ENCODE peak calls at places on chromosomes 6 and 20, in seven cellular contexts. M is tibial nerve; E is adrenal gland; H is effector memory CD4-positive, alpha-beta T cell; J is naive thymus-derived CD4-positive, alpha-beta T cell; G is lower lobe of right lung; R is CD4-positive, alpha-beta memory T cell. U is an unnamed sample. For H3K4me1 and H3K36me3, the result is how much of the 10 kb centered on the place peaks cover.

GRCh38 chr6:124066995-124067552 is 263.4 kb downstream of the NKAIN2 start:
- DNase-seq in M (no peak), E (no peak), H (no peak), J (no peak), G (no peak), R (no peak), U (no peak)

GRCh38 chr20:34180460-34181108 is 60.6 kb upstream of the ASIP start:
- DNase-seq in M (no peak), E (no peak), H (no peak), J (no peak), G (no peak), R (no peak), U (no peak)

GRCh38 chr6:71967436-71967835 is 81.1 kb downstream of the RIMS1 start:
- DNase-seq in M (no peak), E (no peak), H (no peak), J (no peak), G (no peak), R (no peak), U (no peak)

GRCh38 chr6:29702519-29703103 is 20.6 kb upstream of the HLA-F start:
- DNase-seq in M (peak), E (peak), H (peak), J (peak), G (peak), R (peak), U (no peak)

GRCh38 chr20:31823360-31824124 is 4.4 kb downstream of the MYLK2 start:
- DNase-seq in M (no peak), E (no peak), H (no peak), J (no peak), G (no peak), R (no peak), U (no peak)

GRCh38 chr6:56259163-56259562 is 11.8 kb upstream of the COL21A1 start:
- DNase-seq in M (no peak), E (no peak), H (no peak), J (no peak), G (no peak), R (no peak), U (no peak)

GRCh38 chr6:39879535-39879934 is 54.7 kb downstream of the MOCS1 start:
- DNase-seq in M (no peak), E (no peak), H (no peak), J (no peak), G (no peak), R (no peak), U (no peak)

GRCh38 chr6:136184738-136185137 is 65.4 kb downstream of the MTFR2 start:
- DNase-seq in M (no peak), E (no peak), H (no peak), J (no peak), G (no peak), R (no peak), U (no peak)

GRCh38 chr20:58626076-58626475 is 25.0 kb upstream of the STX16 start:
- DNase-seq in M (no peak), E (no peak), H (no peak), J (no peak), G (no peak), R (no peak), U (no peak)

GRCh38 chr6:1063671-1064355 is 248.1 kb upstream of the FOXQ1 start:
- DNase-seq in M (no peak), E (no peak), H (no peak), J (no peak), G (no peak), R (no peak), U (no peak)

GRCh38 chr6:2858678-2859324 is 17.1 kb upstream of the SERPINB1 start:
- DNase-seq in M (no peak), E (no peak), H (peak), J (no peak), G (no peak), R (peak), U (peak)

GRCh38 chr6:149779644-149779963 is 30.1 kb downstream of the PCMT1 start:
- DNase-seq in M (no peak), E (peak), H (no peak), J (no peak), G (no peak), R (no peak), U (no peak)

GRCh38 chr20:57844626-57845596 is 135.1 kb upstream of the PMEPA1 start:
- DNase-seq in M (no peak), E (no peak), H (no peak), J (no peak), G (no peak), R (no peak), U (peak)

GRCh38 chr6:25178336-25178735 is 100.8 kb upstream of the CARMIL1 start:
- DNase-seq in M (no peak), E (no peak), H (no peak), J (no peak), G (no peak), R (no peak), U (no peak)

GRCh38 chr20:63896136-63896890 is 1.4 kb downstream of the DNAJC5 start:
- DNase-seq in M (peak), E (peak), H (no peak), J (peak), G (peak), R (no peak), U (no peak)

GRCh38 chr6:139996253-139996834 is 621.9 kb upstream of the CITED2 start:
- DNase-seq in M (no peak), E (no peak), H (no peak), J (no peak), G (no peak), R (no peak), U (no peak)

GRCh38 chr20:25011831-25012241 is 19.3 kb upstream of the APMAP start:
- DNase-seq in M (no peak), E (peak), H (no peak), J (no peak), G (no peak), R (no peak), U (no peak)

GRCh38 chr20:25574411-25574810 is 10.9 kb downstream of the NINL start:
- DNase-seq in M (no peak), E (no peak), H (no peak), J (no peak), G (no peak), R (no peak), U (no peak)

GRCh38 chr6:10425973-10426780 is 11.3 kb upstream of the TFAP2A start:
- DNase-seq in M (no peak), E (no peak), H (no peak), J (no peak), G (peak), R (no peak), U (no peak)

GRCh38 chr6:166484863-166485262 is 101.6 kb downstream of the RAMACL start:
- DNase-seq in M (no peak), E (no peak), H (no peak), J (no peak), G (no peak), R (no peak), U (no peak)

GRCh38 chr6:27726620-27727023 is 185.6 kb downstream of the OR2B2 start:
- DNase-seq in M (no peak), E (no peak), H (no peak), J (no peak), G (no peak), R (no peak), U (no peak)

GRCh38 chr6:22300287-22300998 is 3.6 kb upstream of the PRL start:
- DNase-seq in M (no peak), E (no peak), H (no peak), J (no peak), G (no peak), R (no peak), U (no peak)

GRCh38 chr20:46614503-46614902 is 36.8 kb downstream of the SLC13A3 start:
- DNase-seq in M (no peak), E (no peak), H (no peak), J (no peak), G (no peak), R (no peak), U (no peak)

GRCh38 chr6:10555625-10556309 is 34.6 kb downstream of the GCNT2 start:
- DNase-seq in M (peak), E (peak), H (no peak), J (no peak), G (peak), R (no peak), U (peak)

GRCh38 chr6:137259349-137259748 is 40.2 kb upstream of the IFNGR1 start:
- DNase-seq in M (no peak), E (no peak), H (no peak), J (no peak), G (no peak), R (no peak), U (no peak)

GRCh38 chr6:29791786-29792122 is 35.9 kb upstream of the HLA-G start:
- DNase-seq in M (no peak), E (peak), H (no peak), J (no peak), G (no peak), R (no peak), U (no peak)

GRCh38 chr20:57498425-57499400 is 26.2 kb downstream of the CTCFL start:
- DNase-seq in M (no peak), E (peak), H (no peak), J (no peak), G (no peak), R (peak), U (no peak)

DNA sequence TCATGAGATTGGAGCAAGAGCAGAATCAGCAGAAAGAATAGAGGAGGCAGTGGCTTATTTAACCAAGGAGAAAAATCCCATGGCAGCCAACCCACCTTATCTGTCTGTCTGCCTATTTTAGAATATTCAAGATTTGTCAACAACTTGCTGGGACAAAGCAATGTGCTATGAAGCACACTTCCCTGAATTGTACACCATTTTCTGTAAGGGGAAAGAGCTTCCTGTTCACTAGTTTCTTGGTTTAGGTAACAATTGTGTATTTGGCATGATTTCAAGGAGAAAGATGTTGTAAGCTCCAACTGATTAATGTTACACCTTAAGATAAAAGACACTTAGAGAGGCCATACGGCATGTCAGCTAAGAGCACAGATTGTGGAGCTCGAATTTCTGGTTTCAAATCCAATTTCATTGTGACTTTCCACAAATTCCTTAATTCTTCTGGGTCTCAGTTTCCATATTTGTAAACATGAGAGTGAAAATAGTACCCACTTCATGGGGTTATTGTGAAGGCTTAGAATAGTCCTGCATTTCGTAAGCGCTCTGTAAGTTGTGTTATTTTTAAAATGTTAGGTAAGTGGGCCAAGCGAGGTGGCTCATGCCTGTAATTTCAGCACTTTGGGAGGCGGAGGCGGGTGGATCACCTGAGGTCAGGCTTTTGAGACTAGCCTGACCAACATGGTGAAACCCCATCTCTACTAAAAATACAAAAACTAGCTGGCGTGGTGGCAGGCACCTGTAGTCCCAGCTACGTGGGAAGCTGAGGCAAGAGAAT is 4.8 kb upstream of the MUC22 start:
- DNase-seq in M (no peak), E (no peak), H (no peak), J (no peak), G (peak), R (no peak), U (no peak)
- H3K4me3 ChIP-seq in M (no peak), E (no peak), H (no peak), J (no peak), G (no peak), R (no peak), U (no peak)

DNA sequence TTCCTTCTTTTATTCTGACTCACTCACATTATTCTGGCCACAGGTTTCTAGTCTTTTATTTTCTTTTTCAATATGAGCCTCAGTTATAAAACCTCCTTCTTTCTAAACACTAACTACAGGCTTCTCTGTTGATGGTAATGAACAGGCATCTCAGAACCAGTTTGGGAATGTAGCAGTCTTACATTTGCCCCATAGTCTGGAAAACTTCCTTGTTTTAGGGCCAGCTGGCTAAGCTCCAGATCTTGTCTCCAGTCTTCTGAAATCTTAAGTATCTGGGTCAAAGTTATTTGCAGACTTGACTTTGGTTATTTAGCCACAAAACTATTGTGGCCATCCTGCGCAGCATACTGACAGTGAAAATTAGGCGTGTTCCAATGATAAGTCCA is 97.1 kb upstream of the MAN1A1 start:
- DNase-seq in M (peak), E (peak), H (no peak), J (no peak), G (no peak), R (no peak), U (no peak)
- H3K4me1 ChIP-seq in M (under half), E (under half), H (under half), J (under half), G (under half), R (under half), U (under half)

DNA sequence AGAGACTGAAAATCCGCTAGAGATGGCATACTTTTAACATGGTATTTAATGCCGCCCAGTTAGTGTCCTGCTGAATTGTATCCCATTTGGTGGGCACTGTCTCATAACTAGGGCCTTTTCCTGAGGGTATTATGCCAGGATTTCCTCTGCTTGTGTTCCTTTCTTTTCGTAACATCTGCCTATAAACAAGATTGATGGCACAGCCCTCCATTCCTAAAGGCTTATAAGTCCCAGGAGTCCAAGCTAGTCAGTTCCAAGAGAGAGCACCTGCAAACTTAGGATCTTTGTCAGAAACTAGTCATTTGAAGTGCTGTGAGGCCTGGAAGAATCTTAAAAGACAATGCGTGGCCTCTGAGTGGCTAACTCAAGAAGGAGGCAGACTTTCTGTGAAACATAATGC is 134.9 kb upstream of the SUPT3H start:
- DNase-seq in M (no peak), E (no peak), H (no peak), J (no peak), G (no peak), R (no peak), U (no peak)
- H3K36me3 ChIP-seq in M (under half), E (under half), H (under half), J (under half), G (under half), R (under half), U (under half)

DNA sequence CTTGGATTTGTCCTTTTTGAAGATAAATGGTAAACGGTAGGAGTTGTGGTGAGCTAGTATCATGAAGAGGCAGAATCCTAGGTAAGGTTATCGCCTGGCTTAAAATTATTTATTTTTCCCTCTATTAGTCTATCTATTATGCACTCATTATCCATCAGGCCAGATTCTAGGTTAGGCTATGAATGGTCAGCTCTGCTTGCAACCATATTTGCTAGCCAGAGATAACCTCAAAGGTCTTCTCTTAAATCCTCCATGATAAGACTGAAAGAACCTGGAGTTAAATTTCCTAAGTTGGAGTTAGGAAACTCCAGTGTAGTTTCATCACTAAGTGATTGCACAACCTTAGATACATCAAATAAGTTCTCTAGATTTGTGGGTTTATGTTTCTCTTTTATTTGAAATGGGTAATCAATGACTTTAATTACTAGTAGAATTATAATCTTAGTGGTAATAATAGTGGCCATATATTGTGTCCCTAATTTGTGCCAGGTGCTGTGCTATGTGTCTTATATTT is 302.1 kb upstream of the RUNX2 start:
- DNase-seq in M (no peak), E (no peak), H (no peak), J (no peak), G (no peak), R (no peak), U (no peak)
- H3K4me3 ChIP-seq in M (no peak), E (no peak), H (no peak), J (no peak), G (no peak), R (no peak), U (no peak)

U was measured in esophagus muscularis mucosa.